ENCODE peak calls at places on chromosomes 5 and 9, in five cellular contexts. D is activated CD4-positive, alpha-beta T cell treated with anti-CD3 and anti-CD28 coated beads for 24 hours; O is myocyte; S is GDM1; A is germinal center. L is an unnamed sample.

GRCh38 chr9:93118863-93119702 is 15.0 kb downstream of the NINJ1 start:
- DNase-seq in D (no peak), O (no peak), S (no peak), A (no peak), L (peak; percentile 22)

GRCh38 chr5:177402271-177403043 is 2.0 kb upstream of the PFN3 start:
- DNase-seq in D (peak; percentile 65), O (peak; percentile 48), S (no peak), A (peak; percentile 61), L (no peak)

GRCh38 chr9:110217656-110218099 is 9.7 kb upstream of the C9orf152 start:
- DNase-seq in D (no peak), O (peak; percentile 53), S (no peak), A (peak; percentile 13), L (no peak)

GRCh38 chr5:134226441-134227192 is 744 bp upstream of the PPP2CA start:
- DNase-seq in D (no peak), O (peak; percentile 56), S (no peak), A (no peak), L (no peak)

GRCh38 chr5:32027717-32028321 is 146.3 kb downstream of the GOLPH3 start:
- DNase-seq in D (no peak), O (peak; percentile 88), S (no peak), A (no peak), L (no peak)

GRCh38 chr5:126594077-126594476 is 942 bp downstream of the ALDH7A1 start:
- DNase-seq in D (no peak), O (peak; percentile 3), S (no peak), A (no peak), L (no peak)

GRCh38 chr9:85040141-85040540 is 370.6 kb downstream of the NTRK2 start:
- DNase-seq in D (no peak), O (no peak), S (no peak), A (no peak), L (no peak)

GRCh38 chr9:113361304-113362018 is 12.1 kb downstream of the BSPRY start:
- DNase-seq in D (no peak), O (no peak), S (no peak), A (no peak), L (no peak)

GRCh38 chr5:78613756-78614155 is 34.8 kb downstream of the LHFPL2 start:
- DNase-seq in D (no peak), O (no peak), S (no peak), A (no peak), L (no peak)

GRCh38 chr9:81183763-81184162 is 505.6 kb downstream of the TLE1 start:
- DNase-seq in D (no peak), O (peak; percentile 74), S (no peak), A (no peak), L (no peak)